ENCODE peak calls at places on chromosomes 4 and X, in ten cellular contexts. One of them, this sample, is unnamed.

GRCh38 chrX:9874483-9874882 is 88.3 kb downstream of the SHROOM2 start:
- DNase-seq in GM13976: no peak
- DNase-seq in CD8-positive, alpha-beta T cell: no peak
- DNase-seq in HFF-Myc: no peak
- DNase-seq in EL: no peak
- DNase-seq in heart left ventricle: no peak
- DNase-seq in caudate nucleus: no peak
- DNase-seq in A549: no peak
- DNase-seq in astrocyte: peak
- DNase-seq in AG08395: peak
- DNase-seq in this sample: peak

GRCh38 chrX:56800801-56801200 is 71.8 kb downstream of the NBDY start:
- DNase-seq in astrocyte: no peak
- DNase-seq in EL: no peak
- DNase-seq in CD8-positive, alpha-beta T cell: peak
- DNase-seq in GM13976: peak
- DNase-seq in HFF-Myc: no peak
- DNase-seq in heart left ventricle: no peak
- DNase-seq in AG08395: no peak
- DNase-seq in caudate nucleus: no peak
- DNase-seq in A549: no peak
- DNase-seq in this sample: no peak

GRCh38 chr4:147734496-147734895 is 2.6 kb downstream of the ARHGAP10 start:
- DNase-seq in astrocyte: no peak
- DNase-seq in caudate nucleus: no peak
- DNase-seq in GM13976: no peak
- DNase-seq in heart left ventricle: no peak
- DNase-seq in A549: no peak
- DNase-seq in CD8-positive, alpha-beta T cell: no peak
- DNase-seq in HFF-Myc: no peak
- DNase-seq in EL: no peak
- DNase-seq in AG08395: no peak
- DNase-seq in this sample: no peak

GRCh38 chr4:110840221-110840654 is 217.4 kb upstream of the PITX2 start:
- DNase-seq in A549: no peak
- DNase-seq in heart left ventricle: no peak
- DNase-seq in CD8-positive, alpha-beta T cell: no peak
- DNase-seq in AG08395: peak
- DNase-seq in astrocyte: peak
- DNase-seq in EL: peak
- DNase-seq in caudate nucleus: no peak
- DNase-seq in HFF-Myc: peak
- DNase-seq in GM13976: no peak
- DNase-seq in this sample: peak

GRCh38 chrX:41014776-41015175 is 70.5 kb upstream of the USP9X start:
- DNase-seq in A549: no peak
- DNase-seq in AG08395: no peak
- DNase-seq in GM13976: no peak
- DNase-seq in EL: peak
- DNase-seq in astrocyte: peak
- DNase-seq in CD8-positive, alpha-beta T cell: no peak
- DNase-seq in caudate nucleus: no peak
- DNase-seq in HFF-Myc: no peak
- DNase-seq in heart left ventricle: no peak
- DNase-seq in this sample: peak

GRCh38 chrX:18012974-18013373 is 151.9 kb upstream of the RAI2 start:
- DNase-seq in GM13976: no peak
- DNase-seq in AG08395: no peak
- DNase-seq in astrocyte: no peak
- DNase-seq in HFF-Myc: no peak
- DNase-seq in caudate nucleus: no peak
- DNase-seq in A549: no peak
- DNase-seq in EL: no peak
- DNase-seq in heart left ventricle: no peak
- DNase-seq in CD8-positive, alpha-beta T cell: no peak
- DNase-seq in this sample: no peak

GRCh38 chr4:170026253-170026991 is at the start of gene MFAP3L:
- DNase-seq in caudate nucleus: peak
- DNase-seq in astrocyte: peak
- DNase-seq in A549: peak
- DNase-seq in CD8-positive, alpha-beta T cell: peak
- DNase-seq in EL: peak
- DNase-seq in heart left ventricle: peak
- DNase-seq in AG08395: peak
- DNase-seq in HFF-Myc: peak
- DNase-seq in GM13976: peak
- DNase-seq in this sample: peak

GRCh38 chr4:67897686-67898085 is 13.9 kb upstream of the TMPRSS11D start:
- DNase-seq in HFF-Myc: no peak
- DNase-seq in EL: no peak
- DNase-seq in CD8-positive, alpha-beta T cell: no peak
- DNase-seq in GM13976: no peak
- DNase-seq in astrocyte: no peak
- DNase-seq in heart left ventricle: no peak
- DNase-seq in AG08395: no peak
- DNase-seq in caudate nucleus: no peak
- DNase-seq in A549: no peak
- DNase-seq in this sample: no peak

GRCh38 chr4:3640587-3640962 is 108.4 kb upstream of the LRPAP1 start:
- DNase-seq in HFF-Myc: no peak
- DNase-seq in EL: peak
- DNase-seq in caudate nucleus: no peak
- DNase-seq in AG08395: no peak
- DNase-seq in heart left ventricle: no peak
- DNase-seq in A549: no peak
- DNase-seq in CD8-positive, alpha-beta T cell: no peak
- DNase-seq in GM13976: no peak
- DNase-seq in astrocyte: no peak
- DNase-seq in this sample: peak

GRCh38 chrX:104195489-104196084 is 29.3 kb downstream of the FAM199X start:
- DNase-seq in A549: peak
- DNase-seq in HFF-Myc: peak
- DNase-seq in CD8-positive, alpha-beta T cell: no peak
- DNase-seq in EL: peak
- DNase-seq in caudate nucleus: no peak
- DNase-seq in astrocyte: no peak
- DNase-seq in AG08395: peak
- DNase-seq in GM13976: peak
- DNase-seq in heart left ventricle: no peak
- DNase-seq in this sample: peak

GRCh38 chr4:137070614-137071013 is 461.7 kb downstream of the PCDH18 start:
- DNase-seq in EL: no peak
- DNase-seq in caudate nucleus: no peak
- DNase-seq in GM13976: no peak
- DNase-seq in HFF-Myc: no peak
- DNase-seq in AG08395: no peak
- DNase-seq in CD8-positive, alpha-beta T cell: no peak
- DNase-seq in A549: no peak
- DNase-seq in heart left ventricle: no peak
- DNase-seq in astrocyte: no peak
- DNase-seq in this sample: no peak

GRCh38 chr4:39825741-39826231 is 127.8 kb downstream of the UBE2K start:
- DNase-seq in EL: peak
- DNase-seq in astrocyte: peak
- DNase-seq in CD8-positive, alpha-beta T cell: no peak
- DNase-seq in GM13976: no peak
- DNase-seq in caudate nucleus: no peak
- DNase-seq in A549: peak
- DNase-seq in heart left ventricle: no peak
- DNase-seq in HFF-Myc: no peak
- DNase-seq in AG08395: no peak
- DNase-seq in this sample: peak

GRCh38 chr4:16123356-16124084 is 39.7 kb upstream of the PROM1 start:
- DNase-seq in caudate nucleus: no peak
- DNase-seq in CD8-positive, alpha-beta T cell: no peak
- DNase-seq in GM13976: no peak
- DNase-seq in heart left ventricle: no peak
- DNase-seq in astrocyte: no peak
- DNase-seq in HFF-Myc: no peak
- DNase-seq in EL: no peak
- DNase-seq in AG08395: no peak
- DNase-seq in A549: no peak
- DNase-seq in this sample: no peak

GRCh38 chr4:119493419-119493818 is 135.2 kb downstream of the PDE5A start:
- DNase-seq in caudate nucleus: no peak
- DNase-seq in GM13976: no peak
- DNase-seq in heart left ventricle: no peak
- DNase-seq in astrocyte: no peak
- DNase-seq in A549: no peak
- DNase-seq in CD8-positive, alpha-beta T cell: no peak
- DNase-seq in EL: no peak
- DNase-seq in HFF-Myc: no peak
- DNase-seq in AG08395: no peak
- DNase-seq in this sample: peak

GRCh38 chr4:144599621-144600020 is 46.3 kb upstream of the HHIP start:
- DNase-seq in HFF-Myc: no peak
- DNase-seq in EL: no peak
- DNase-seq in astrocyte: peak
- DNase-seq in CD8-positive, alpha-beta T cell: no peak
- DNase-seq in A549: no peak
- DNase-seq in caudate nucleus: no peak
- DNase-seq in AG08395: no peak
- DNase-seq in GM13976: no peak
- DNase-seq in heart left ventricle: no peak
- DNase-seq in this sample: peak

GRCh38 chr4:30716671-30717207 is 3.4 kb upstream of the PCDH7 start:
- DNase-seq in GM13976: no peak
- DNase-seq in HFF-Myc: no peak
- DNase-seq in EL: peak
- DNase-seq in caudate nucleus: no peak
- DNase-seq in A549: peak
- DNase-seq in astrocyte: peak
- DNase-seq in AG08395: no peak
- DNase-seq in CD8-positive, alpha-beta T cell: no peak
- DNase-seq in heart left ventricle: no peak
- DNase-seq in this sample: peak